ENCODE peak calls at places on chromosomes 12 and 14, in six cellular contexts. One of them, this sample, is unnamed. For H3K4me1, the result is how much of the 10 kb centered on the place peaks cover.

GRCh38 chr14:55354500-55354899 is 57.1 kb downstream of the ATG14 start:
- DNase-seq in uterus: peak
- DNase-seq in HCT116: peak
- DNase-seq in transverse colon: peak
- DNase-seq in A549: peak
- DNase-seq in right lobe of liver: no peak
- DNase-seq in this sample: peak

GRCh38 chr12:46133751-46134150 is 135.1 kb downstream of the SLC38A1 start:
- DNase-seq in right lobe of liver: no peak
- DNase-seq in uterus: no peak
- DNase-seq in HCT116: no peak
- DNase-seq in A549: peak
- DNase-seq in transverse colon: no peak
- DNase-seq in this sample: no peak

GRCh38 chr14:81303258-81303935 is 82.6 kb upstream of the GTF2A1 start:
- DNase-seq in right lobe of liver: peak
- DNase-seq in uterus: no peak
- DNase-seq in A549: peak
- DNase-seq in transverse colon: peak
- DNase-seq in HCT116: peak
- DNase-seq in this sample: no peak

GRCh38 chr14:20799955-20800544 is 2.6 kb downstream of the RNASE1 start:
- DNase-seq in uterus: no peak
- DNase-seq in A549: no peak
- DNase-seq in transverse colon: no peak
- DNase-seq in right lobe of liver: no peak
- DNase-seq in HCT116: no peak
- DNase-seq in this sample: peak

GRCh38 chr14:36105401-36105800 is 71.1 kb downstream of the PTCSC3 start:
- DNase-seq in A549: peak
- DNase-seq in HCT116: peak
- DNase-seq in right lobe of liver: no peak
- DNase-seq in uterus: no peak
- DNase-seq in transverse colon: no peak
- DNase-seq in this sample: no peak

GRCh38 chr12:113469893-113470743 is 1.6 kb downstream of the LHX5 start:
- DNase-seq in A549: no peak
- DNase-seq in HCT116: no peak
- DNase-seq in uterus: no peak
- DNase-seq in transverse colon: no peak
- DNase-seq in right lobe of liver: no peak
- DNase-seq in this sample: no peak

GRCh38 chr14:25484194-25484593 is 434.2 kb upstream of the STXBP6 start:
- DNase-seq in HCT116: no peak
- DNase-seq in uterus: no peak
- DNase-seq in right lobe of liver: no peak
- DNase-seq in A549: no peak
- DNase-seq in transverse colon: no peak
- DNase-seq in this sample: no peak

GRCh38 chr12:100020370-100020769 is 35.6 kb upstream of the ANKS1B start:
- DNase-seq in right lobe of liver: no peak
- DNase-seq in uterus: no peak
- DNase-seq in A549: no peak
- DNase-seq in HCT116: no peak
- DNase-seq in transverse colon: no peak
- DNase-seq in this sample: no peak

GRCh38 chr12:1629338-1630080 is 478 bp downstream of the WNT5B start:
- DNase-seq in uterus: no peak
- DNase-seq in transverse colon: peak
- DNase-seq in right lobe of liver: peak
- DNase-seq in A549: no peak
- DNase-seq in HCT116: no peak
- DNase-seq in this sample: no peak

GRCh38 chr12:16346931-16347330 is 514 bp upstream of the MGST1 start:
- DNase-seq in uterus: no peak
- DNase-seq in right lobe of liver: no peak
- DNase-seq in transverse colon: peak
- DNase-seq in HCT116: no peak
- DNase-seq in A549: peak
- DNase-seq in this sample: no peak

GRCh38 chr14:52922059-52922458 is 28.8 kb downstream of the FERMT2 start:
- DNase-seq in transverse colon: no peak
- DNase-seq in uterus: no peak
- DNase-seq in A549: no peak
- DNase-seq in right lobe of liver: no peak
- DNase-seq in HCT116: no peak
- DNase-seq in this sample: no peak

GRCh38 chr12:54126696-54127537 is 61.9 kb downstream of the SMUG1 start:
- DNase-seq in transverse colon: peak
- DNase-seq in A549: no peak
- DNase-seq in HCT116: no peak
- DNase-seq in uterus: peak
- DNase-seq in right lobe of liver: peak
- DNase-seq in this sample: peak

GRCh38 chr12:46266869-46267617 is 1.8 kb downstream of the SLC38A1 start:
- DNase-seq in uterus: peak
- DNase-seq in right lobe of liver: peak
- DNase-seq in A549: peak
- DNase-seq in transverse colon: peak
- DNase-seq in HCT116: no peak
- DNase-seq in this sample: peak

GRCh38 chr12:4194661-4195060 is 78.9 kb upstream of the CCND2 start:
- DNase-seq in uterus: no peak
- DNase-seq in right lobe of liver: no peak
- DNase-seq in HCT116: no peak
- DNase-seq in A549: no peak
- DNase-seq in transverse colon: no peak
- DNase-seq in this sample: no peak

GRCh38 chr14:73014105-73014504 is 12.8 kb downstream of the ZFYVE1 start:
- DNase-seq in HCT116: no peak
- DNase-seq in transverse colon: no peak
- DNase-seq in uterus: no peak
- DNase-seq in right lobe of liver: no peak
- DNase-seq in A549: no peak
- DNase-seq in this sample: no peak

DNA sequence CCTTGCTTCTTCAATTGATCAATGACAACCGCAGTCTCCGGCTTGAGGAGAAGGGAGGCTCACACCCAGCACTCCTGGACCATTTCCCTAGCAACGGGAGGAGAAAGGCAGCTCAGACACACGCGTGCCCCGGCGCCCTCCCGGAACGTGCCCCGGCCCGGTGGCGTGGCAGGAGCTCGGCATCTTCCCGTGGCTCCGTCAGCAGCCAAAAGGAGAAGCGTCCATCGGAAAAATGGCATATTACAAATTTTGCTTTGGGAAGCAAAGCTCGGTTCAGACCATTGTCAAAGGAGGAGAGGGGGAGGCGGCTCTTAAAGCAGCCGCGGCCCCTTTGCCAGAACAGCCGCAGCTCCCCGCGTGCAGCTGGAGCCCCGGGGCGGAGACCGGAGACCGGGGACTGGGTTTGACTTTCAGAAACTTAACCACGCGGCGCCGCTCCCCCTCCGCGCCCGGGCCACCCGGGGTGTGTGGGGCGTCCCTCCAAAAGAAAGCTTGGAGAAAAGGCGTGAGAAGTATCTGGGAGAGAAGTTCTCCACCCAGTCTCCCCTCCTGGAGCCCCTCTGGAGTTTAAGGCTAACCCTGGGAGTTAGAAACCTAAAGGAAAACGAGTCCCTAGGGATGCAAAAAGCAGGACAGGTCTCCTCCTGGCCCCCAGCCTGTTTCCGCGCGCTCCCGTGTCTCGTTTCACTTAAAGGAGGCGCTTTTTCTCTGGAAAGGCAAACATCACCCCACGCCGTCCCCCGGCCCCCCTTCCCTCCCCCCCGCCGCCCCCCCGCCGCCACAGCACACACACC is 532 bp downstream of the PPFIA2 start:
- DNase-seq in transverse colon: no peak
- DNase-seq in HCT116: no peak
- DNase-seq in A549: peak
- DNase-seq in uterus: peak
- DNase-seq in right lobe of liver: peak
- DNase-seq in this sample: peak
- H3K4me1 ChIP-seq in transverse colon: under half
- H3K4me1 ChIP-seq in HCT116: under half
- H3K4me1 ChIP-seq in A549: under half
- H3K4me1 ChIP-seq in uterus: under half
- H3K4me1 ChIP-seq in right lobe of liver: under half
- H3K4me1 ChIP-seq in this sample: under half

GRCh38 chr12:125418902-125419564 is 353.8 kb downstream of the AACS start:
- DNase-seq in right lobe of liver: no peak
- DNase-seq in transverse colon: no peak
- DNase-seq in HCT116: no peak
- DNase-seq in A549: no peak
- DNase-seq in uterus: no peak
- DNase-seq in this sample: no peak
- TF ChIP-seq POLR2A in right lobe of liver: no peak
- TF ChIP-seq POLR2A in transverse colon: no peak
- TF ChIP-seq POLR2A in HCT116: no peak
- TF ChIP-seq POLR2A in A549: no peak
- TF ChIP-seq POLR2A in uterus: no peak
- TF ChIP-seq POLR2A in this sample: no peak

GRCh38 chr12:31431721-31432120 is 105.8 kb upstream of the SINHCAF start:
- DNase-seq in A549: no peak
- DNase-seq in right lobe of liver: no peak
- DNase-seq in transverse colon: no peak
- DNase-seq in HCT116: no peak
- DNase-seq in uterus: no peak
- DNase-seq in this sample: no peak
- H3K27ac ChIP-seq in A549: no peak
- H3K27ac ChIP-seq in right lobe of liver: no peak
- H3K27ac ChIP-seq in transverse colon: no peak
- H3K27ac ChIP-seq in HCT116: no peak
- H3K27ac ChIP-seq in uterus: no peak
- H3K27ac ChIP-seq in this sample: no peak

DNA sequence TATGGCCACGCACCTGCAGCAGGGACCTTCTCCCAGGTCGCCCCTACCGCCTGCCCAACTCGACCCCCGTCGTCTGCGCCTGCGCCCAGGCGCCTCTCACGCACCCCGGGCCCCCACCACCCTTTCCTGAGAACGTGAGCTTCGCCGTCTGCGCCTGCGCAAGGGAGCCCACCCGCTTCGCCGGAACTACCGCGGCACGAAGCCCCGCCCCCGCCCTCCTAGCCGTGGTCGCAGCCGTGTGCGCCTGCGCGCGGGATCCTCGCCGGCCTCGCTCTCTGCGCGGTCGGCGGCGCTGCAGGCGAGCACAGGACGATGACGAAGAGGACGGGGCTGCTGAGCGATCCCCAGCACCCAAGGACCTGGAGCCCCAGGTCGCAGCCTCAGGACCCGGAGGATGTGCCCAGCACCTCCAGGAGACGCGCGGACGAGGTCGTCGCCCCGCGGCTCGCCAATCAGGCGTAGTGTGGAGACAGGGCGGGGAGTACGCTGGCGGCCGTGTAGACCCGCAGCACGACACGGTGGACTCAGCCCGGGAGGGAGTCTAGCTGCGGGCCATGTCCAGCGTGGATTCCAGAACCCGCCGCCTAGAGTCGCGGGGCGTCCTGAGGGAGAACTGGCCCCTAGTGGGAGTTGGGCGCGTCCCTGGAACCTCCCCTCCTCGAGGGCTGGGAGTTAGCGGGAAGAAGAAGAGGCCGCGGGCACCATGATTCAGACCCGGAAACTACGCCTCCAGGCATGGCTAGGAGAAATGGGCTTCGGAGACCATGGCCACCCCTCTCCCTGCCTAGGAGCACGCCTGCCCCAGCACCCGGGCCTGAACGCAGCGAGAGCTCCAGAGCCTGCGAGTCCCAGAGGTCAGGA is 1120.8 kb upstream of the TMEM132C start:
- DNase-seq in HCT116: peak
- DNase-seq in transverse colon: peak
- DNase-seq in A549: peak
- DNase-seq in right lobe of liver: peak
- DNase-seq in uterus: peak
- DNase-seq in this sample: peak
- H3K4me1 ChIP-seq in HCT116: under half
- H3K4me1 ChIP-seq in transverse colon: under half
- H3K4me1 ChIP-seq in A549: under half
- H3K4me1 ChIP-seq in right lobe of liver: under half
- H3K4me1 ChIP-seq in uterus: under half
- H3K4me1 ChIP-seq in this sample: under half

DNA sequence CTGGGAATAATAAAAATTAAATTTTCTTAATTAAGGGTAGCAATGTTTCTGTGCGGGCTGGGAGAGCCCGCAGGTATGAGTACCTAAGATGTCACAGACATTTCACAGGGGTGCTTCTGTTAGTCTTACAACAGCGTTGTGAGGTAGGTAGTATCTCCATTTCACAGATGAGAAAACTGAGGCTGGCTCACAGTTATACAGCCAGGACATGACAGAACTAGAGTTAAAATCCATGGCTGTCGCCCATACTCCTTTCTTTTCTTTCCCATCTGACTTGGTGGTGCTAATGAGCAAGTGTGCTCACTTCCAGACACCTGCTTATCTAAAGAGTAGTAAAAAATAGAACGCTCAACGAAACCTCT is 2.1 kb downstream of the BMAL2 start:
- DNase-seq in right lobe of liver: no peak
- DNase-seq in transverse colon: no peak
- DNase-seq in HCT116: no peak
- DNase-seq in uterus: no peak
- DNase-seq in A549: no peak
- DNase-seq in this sample: no peak
- TF ChIP-seq POLR2A in right lobe of liver: no peak
- TF ChIP-seq POLR2A in transverse colon: no peak
- TF ChIP-seq POLR2A in HCT116: no peak
- TF ChIP-seq POLR2A in uterus: no peak
- TF ChIP-seq POLR2A in A549: no peak
- TF ChIP-seq POLR2A in this sample: no peak

GRCh38 chr12:132069336-132069985 is 74.7 kb downstream of the DDX51 start:
- DNase-seq in A549: no peak
- DNase-seq in HCT116: no peak
- DNase-seq in right lobe of liver: no peak
- DNase-seq in uterus: no peak
- DNase-seq in transverse colon: no peak
- DNase-seq in this sample: no peak
- H3K27ac ChIP-seq in A549: no peak
- H3K27ac ChIP-seq in HCT116: no peak
- H3K27ac ChIP-seq in right lobe of liver: no peak
- H3K27ac ChIP-seq in uterus: no peak
- H3K27ac ChIP-seq in transverse colon: no peak
- H3K27ac ChIP-seq in this sample: no peak

DNA sequence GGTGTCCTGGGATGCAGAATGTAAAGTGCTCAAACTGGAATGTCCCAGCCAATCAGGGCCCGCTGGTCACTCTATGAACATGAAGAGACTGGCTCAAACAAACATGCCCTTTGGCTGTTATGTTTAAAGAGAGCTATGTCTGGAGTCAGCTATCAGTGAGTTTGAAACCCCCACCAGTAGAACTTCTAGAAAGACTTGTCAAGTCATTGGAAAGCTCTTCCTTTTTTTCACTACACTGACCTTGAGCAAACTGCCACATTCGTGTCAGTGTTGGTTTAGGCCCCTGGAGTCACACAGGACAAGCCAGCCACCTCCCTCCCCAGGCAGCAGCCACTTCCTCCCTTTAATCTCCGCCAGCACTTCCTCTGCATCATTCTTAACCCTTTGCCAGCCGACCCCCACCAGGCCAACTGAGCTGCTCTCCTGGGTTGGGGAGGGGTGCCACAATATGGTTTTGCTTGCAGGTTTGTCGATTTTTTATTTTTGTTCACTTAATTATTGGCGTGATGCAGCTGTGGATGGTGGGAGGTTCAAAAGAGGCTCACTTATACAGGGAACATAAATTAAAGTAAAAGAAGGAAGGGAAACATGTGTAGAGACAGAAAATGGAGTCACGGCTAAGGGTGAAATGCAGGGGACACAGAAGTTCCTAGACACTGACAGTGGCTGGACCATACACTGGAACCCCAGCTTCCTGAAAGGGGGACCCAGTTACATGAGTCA is 25.3 kb downstream of the CMKLR1 start:
- DNase-seq in HCT116: no peak
- DNase-seq in uterus: no peak
- DNase-seq in A549: no peak
- DNase-seq in transverse colon: peak
- DNase-seq in right lobe of liver: peak
- DNase-seq in this sample: no peak
- H3K4me1 ChIP-seq in HCT116: under half
- H3K4me1 ChIP-seq in uterus: under half
- H3K4me1 ChIP-seq in A549: under half
- H3K4me1 ChIP-seq in transverse colon: under half
- H3K4me1 ChIP-seq in right lobe of liver: under half
- H3K4me1 ChIP-seq in this sample: under half

This sample was measured in heart left ventricle.